ENCODE peak calls at places on chromosomes 3 and 15, in nine cellular contexts. S, X, F, O, M, Q, H, W and Y are unnamed samples.
A peak's percentile ranks its signal among the peaks of the same experiment; 100 is the strongest.

GRCh38 chr15:62745621-62746180 is 296.8 kb upstream of the TPM1 start:
- DNase-seq in H (no peak), O (peak; percentile 30), S (no peak), Q (no peak), F (peak; percentile 18), M (no peak), W (peak; percentile 73), X (no peak), Y (no peak)

GRCh38 chr15:64942356-64942755 is 30.7 kb downstream of the ANKDD1A start:
- DNase-seq in H (no peak), X (no peak), W (no peak), O (no peak), F (no peak), S (no peak), M (no peak), Q (no peak), Y (no peak)

GRCh38 chr3:146532406-146532805 is 12.0 kb downstream of the PLSCR1 start:
- DNase-seq in M (no peak), X (no peak), F (no peak), S (no peak), Q (no peak), W (no peak), H (no peak), O (no peak), Y (no peak)

GRCh38 chr15:93515256-93516044 is 426.4 kb upstream of the RGMA start:
- DNase-seq in O (no peak), H (no peak), F (no peak), S (no peak), X (peak; percentile 71), Q (no peak), W (no peak), M (no peak), Y (no peak)

GRCh38 chr3:185089751-185090150 is 63.1 kb downstream of the C3orf70 start:
- DNase-seq in M (no peak), W (no peak), F (no peak), O (no peak), Q (no peak), X (no peak), H (no peak), S (no peak), Y (no peak)

GRCh38 chr3:8970971-8971589 is 7.8 kb upstream of the RAD18 start:
- DNase-seq in S (peak; percentile 63), O (peak; percentile 74), H (no peak), W (peak; percentile 68), M (peak; percentile 72), X (peak; percentile 67), Q (no peak), F (peak; percentile 63), Y (no peak)

GRCh38 chr3:52798978-52799476 is 4.4 kb downstream of the ITIH3 start:
- DNase-seq in O (peak; percentile 31), X (no peak), S (peak; percentile 52), W (no peak), H (no peak), F (no peak), M (no peak), Q (peak; percentile 30), Y (no peak)

GRCh38 chr3:42572278-42572677 is 9.5 kb downstream of the SEC22C start:
- DNase-seq in H (no peak), F (peak; percentile 31), O (peak; percentile 36), W (peak; percentile 39), M (no peak), X (no peak), Q (no peak), S (peak; percentile 51), Y (no peak)

GRCh38 chr3:67790043-67790442 is 135.6 kb upstream of the SUCLG2 start:
- DNase-seq in F (peak; percentile 52), Q (peak; percentile 3), S (peak; percentile 5), X (no peak), M (no peak), O (peak; percentile 49), W (peak; percentile 63), H (no peak), Y (no peak)

GRCh38 chr3:37114251-37115145 is 59.9 kb downstream of the LRRFIP2 start:
- DNase-seq in O (no peak), Q (peak; percentile 59), W (peak; percentile 96), H (no peak), F (peak; percentile 95), X (no peak), M (no peak), S (no peak), Y (no peak)

GRCh38 chr15:63860161-63860954 is 26.6 kb upstream of the HERC1 start:
- DNase-seq in S (no peak), M (no peak), X (no peak), O (no peak), H (no peak), Q (no peak), W (no peak), F (no peak), Y (no peak)

GRCh38 chr3:189800436-189800835 is 169.2 kb downstream of the TP63 start:
- DNase-seq in S (no peak), O (no peak), F (no peak), X (no peak), M (no peak), H (no peak), Q (no peak), W (no peak), Y (no peak)

GRCh38 chr3:63855333-63855940 is 8.2 kb downstream of the THOC7 start:
- DNase-seq in F (no peak), M (no peak), Q (peak; percentile 37), X (no peak), H (no peak), O (no peak), S (no peak), W (no peak), Y (no peak)

GRCh38 chr3:184085389-184085852 is 11.4 kb upstream of the HTR3E start:
- DNase-seq in W (peak; percentile 43), S (no peak), H (no peak), O (peak; percentile 16), X (no peak), Q (peak; percentile 84), M (no peak), F (peak; percentile 36), Y (no peak)

GRCh38 chr15:54585063-54585462 is 606.8 kb downstream of the UNC13C start:
- DNase-seq in S (no peak), M (no peak), H (no peak), F (no peak), W (no peak), X (no peak), Q (no peak), O (no peak), Y (no peak)

GRCh38 chr15:90261811-90262210 is 3.7 kb upstream of the NGRN start:
- DNase-seq in H (no peak), W (peak; percentile 6), S (no peak), M (no peak), X (no peak), Q (peak; percentile 60), F (peak; percentile 71), O (no peak), Y (no peak)

GRCh38 chr3:114498779-114499370 is 205.0 kb downstream of the TIGIT start:
- DNase-seq in O (peak; percentile 75), W (peak; percentile 66), H (no peak), S (peak; percentile 51), F (peak; percentile 81), Q (peak; percentile 78), X (no peak), M (no peak), Y (no peak)

DNA sequence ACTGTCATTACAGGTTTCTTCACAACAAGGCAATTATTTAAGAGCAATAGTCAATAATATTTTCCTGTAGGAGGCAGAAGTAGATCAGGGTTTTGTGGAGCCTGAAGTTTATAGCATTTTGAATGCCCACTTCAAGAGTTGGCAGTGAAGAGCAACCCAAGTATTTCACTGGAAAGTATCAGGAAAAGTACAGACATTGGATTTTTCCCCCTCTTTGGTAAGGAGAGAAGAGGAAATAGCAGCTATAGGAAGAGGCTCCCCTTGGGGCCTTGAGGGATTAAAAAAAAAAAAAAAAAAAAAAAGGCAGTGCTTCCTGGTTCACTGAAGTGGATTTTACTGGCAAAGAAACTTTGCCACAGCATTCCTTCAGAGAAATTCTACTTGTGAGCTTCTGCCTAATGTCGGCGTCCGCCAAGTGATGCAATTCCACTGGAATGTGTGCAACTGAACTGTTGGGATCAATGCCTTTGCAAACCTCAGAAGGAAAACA is 5.7 kb upstream of the CNTN6 start:
- DNase-seq in M (peak; percentile 53), Q (peak; percentile 59), S (no peak), H (peak; percentile 74), X (peak; percentile 15), F (peak; percentile 52), W (peak; percentile 97), O (peak; percentile 58), Y (peak; percentile 69)
- TF ChIP-seq CTCF in M (no peak), Q (peak; percentile 71), S (no peak), H (peak; percentile 37), X (no peak), F (no peak), W (peak; percentile 11), O (peak; percentile 43), Y (peak; percentile 14)

GRCh38 chr3:171827385-171827784 is 15.8 kb upstream of the TMEM212 start:
- DNase-seq in Q (no peak), F (no peak), S (no peak), H (no peak), W (no peak), X (no peak), M (no peak), O (no peak), Y (no peak)

GRCh38 chr3:171828852-171829770 is 14.0 kb upstream of the TMEM212 start:
- DNase-seq in Q (no peak), O (no peak), M (no peak), F (no peak), S (no peak), W (no peak), X (no peak), H (no peak), Y (no peak)

GRCh38 chr3:171831936-171832335 is 11.2 kb upstream of the TMEM212 start:
- DNase-seq in F (peak; percentile 68), S (no peak), X (no peak), W (peak; percentile 59), H (no peak), Q (no peak), M (no peak), O (no peak), Y (no peak)

GRCh38 chr3:171827836-171828458 is 15.2 kb upstream of the TMEM212 start:
- DNase-seq in W (no peak), F (no peak), O (no peak), H (no peak), X (no peak), M (no peak), S (no peak), Q (no peak), Y (no peak)

GRCh38 chr3:171829841-171830559 is 13.1 kb upstream of the TMEM212 start:
- DNase-seq in H (peak; percentile 79), S (peak; percentile 68), Q (peak; percentile 49), W (peak; percentile 83), X (peak; percentile 78), M (peak; percentile 57), F (peak; percentile 85), O (peak; percentile 85), Y (peak; percentile 82)
- H3K4me1 ChIP-seq in H (peaks cover 43% of the 10 kb centered on the region), S (peaks cover 62% of the 10 kb centered on the region), Q (no peaks in the 10 kb centered on the region), W (peaks cover 26% of the 10 kb centered on the region), X (no peaks in the 10 kb centered on the region), M (no peaks in the 10 kb centered on the region), F (peaks cover 15% of the 10 kb centered on the region), O (peaks cover 31% of the 10 kb centered on the region), Y (no peaks in the 10 kb centered on the region)

GRCh38 chr3:11655188-11655928 is 11.6 kb upstream of the VGLL4 start:
- DNase-seq in S (peak; percentile 19), M (no peak), F (no peak), O (no peak), W (no peak), H (no peak), Q (no peak), X (no peak), Y (no peak)
- TF ChIP-seq CTCF in S (peak; percentile 24), M (no peak), F (peak; percentile 41), O (peak; percentile 36), W (peak; percentile 17), H (no peak), Q (peak; percentile 55), X (no peak), Y (no peak)

GRCh38 chr3:101936419-101937331 is 87.4 kb downstream of the NFKBIZ start:
- DNase-seq in M (no peak), Q (peak; percentile 80), S (no peak), F (peak; percentile 94), H (no peak), W (peak; percentile 95), O (no peak), X (no peak), Y (no peak)
- H3K4me1 ChIP-seq in M (no peaks in the 10 kb centered on the region), Q (peaks cover 32% of the 10 kb centered on the region), S (peaks cover 20% of the 10 kb centered on the region), F (peaks cover 25% of the 10 kb centered on the region), H (peaks cover 41% of the 10 kb centered on the region), W (peaks cover 18% of the 10 kb centered on the region), O (peaks cover 15% of the 10 kb centered on the region), X (no peaks in the 10 kb centered on the region), Y (no peaks in the 10 kb centered on the region)